ENCODE peak calls at places on chromosomes 6 and 20, in seven cellular contexts. W is breast epithelium, F is transverse colon, U is sigmoid colon, Y is HCT116, P is endothelial cell of umbilical vein, B is spleen. I is an unnamed sample.

GRCh38 chr6:91608428-91608827 is 1021.6 kb upstream of the MAP3K7 start:
- DNase-seq in W (no peak), F (no peak), P (no peak), U (no peak), B (no peak), Y (no peak), I (no peak)

GRCh38 chr20:33568378-33569289 is 78.7 kb downstream of the CBFA2T2 start:
- DNase-seq in U (no peak), F (no peak), Y (no peak), B (no peak), W (no peak), P (no peak), I (no peak)

GRCh38 chr6:169906004-169906740 is 154.8 kb downstream of the ERMARD start:
- DNase-seq in Y (no peak), U (peak), P (peak), W (no peak), F (no peak), B (no peak), I (no peak)

GRCh38 chr20:44355503-44356352 is at the start of gene HNF4A:
- DNase-seq in F (peak), B (no peak), P (no peak), U (no peak), Y (no peak), W (no peak), I (peak)

GRCh38 chr20:9294081-9294480 is 220.3 kb upstream of the LAMP5 start:
- DNase-seq in P (no peak), F (no peak), W (no peak), U (no peak), Y (no peak), B (no peak), I (no peak)

GRCh38 chr6:19180348-19181073 is 656.7 kb upstream of the ID4 start:
- DNase-seq in B (no peak), F (peak), U (peak), Y (no peak), W (no peak), P (no peak), I (peak)

GRCh38 chr6:5078121-5078695 is 6.9 kb upstream of the PPP1R3G start:
- DNase-seq in F (no peak), P (peak), B (no peak), Y (peak), U (no peak), W (no peak), I (no peak)

GRCh38 chr6:72621243-72622093 is at the start of gene KCNQ5:
- DNase-seq in W (no peak), B (peak), P (no peak), F (peak), U (no peak), Y (no peak), I (no peak)

GRCh38 chr6:170040115-170040500 is 250.8 kb downstream of the DLL1 start:
- DNase-seq in F (no peak), W (no peak), P (no peak), U (no peak), Y (no peak), B (peak), I (no peak)

GRCh38 chr20:31670371-31671228 is 32.9 kb downstream of the COX4I2 start:
- DNase-seq in Y (no peak), F (peak), U (peak), W (peak), P (no peak), B (no peak), I (peak)

GRCh38 chr20:44691424-44692423 is 23.4 kb upstream of the CCN5 start:
- DNase-seq in B (no peak), P (no peak), Y (no peak), F (no peak), W (no peak), U (peak), I (no peak)

GRCh38 chr20:59222239-59222981 is 58.8 kb downstream of the ZNF831 start:
- DNase-seq in P (peak), W (peak), U (peak), F (peak), B (peak), Y (peak), I (peak)

GRCh38 chr6:154258064-154258757 is 98.4 kb downstream of the IPCEF1 start:
- DNase-seq in U (no peak), W (no peak), P (no peak), F (no peak), B (no peak), Y (no peak), I (no peak)

GRCh38 chr20:9354579-9354978 is 159.8 kb upstream of the LAMP5 start:
- DNase-seq in P (no peak), U (no peak), Y (no peak), W (no peak), F (no peak), B (no peak), I (no peak)

GRCh38 chr6:35557239-35557638 is 44.5 kb upstream of the TULP1 start:
- DNase-seq in U (no peak), P (no peak), F (peak), W (no peak), B (peak), Y (no peak), I (no peak)

GRCh38 chr20:53599378-53599777 is 5.7 kb upstream of the ZNF217 start:
- DNase-seq in B (no peak), P (no peak), W (no peak), F (no peak), Y (no peak), U (peak), I (peak)

GRCh38 chr6:48766349-48766748 is 655.4 kb upstream of the PTCHD4 start:
- DNase-seq in P (no peak), U (no peak), B (no peak), Y (peak), W (no peak), F (no peak), I (no peak)

GRCh38 chr6:30840084-30840921 is 44.0 kb upstream of the DDR1 start:
- DNase-seq in F (peak), U (no peak), P (no peak), Y (no peak), W (no peak), B (no peak), I (no peak)

GRCh38 chr6:111113731-111114438 is 26.6 kb downstream of the SLC16A10 start:
- DNase-seq in Y (no peak), U (peak), W (no peak), B (no peak), P (no peak), F (no peak), I (peak)
- TF ChIP-seq POLR2A in Y (no peak), U (no peak), W (no peak), B (no peak), P (no peak), F (no peak), I (no peak)

GRCh38 chr6:44250067-44250717 is 3.3 kb downstream of the HSP90AB1 start:
- DNase-seq in U (no peak), P (no peak), Y (no peak), W (no peak), F (no peak), B (no peak), I (no peak)

GRCh38 chr6:44254201-44254956 is 2.9 kb downstream of the SLC35B2 start:
- DNase-seq in B (peak), Y (no peak), U (no peak), F (no peak), W (no peak), P (no peak), I (no peak)

GRCh38 chr6:44250718-44251123 is 3.8 kb downstream of the HSP90AB1 start:
- DNase-seq in U (no peak), W (no peak), Y (no peak), F (no peak), B (no peak), P (no peak), I (no peak)

GRCh38 chr6:44253307-44254101 is 3.8 kb downstream of the SLC35B2 start:
- DNase-seq in U (no peak), B (peak), W (no peak), F (peak), Y (no peak), P (peak), I (peak)

DNA sequence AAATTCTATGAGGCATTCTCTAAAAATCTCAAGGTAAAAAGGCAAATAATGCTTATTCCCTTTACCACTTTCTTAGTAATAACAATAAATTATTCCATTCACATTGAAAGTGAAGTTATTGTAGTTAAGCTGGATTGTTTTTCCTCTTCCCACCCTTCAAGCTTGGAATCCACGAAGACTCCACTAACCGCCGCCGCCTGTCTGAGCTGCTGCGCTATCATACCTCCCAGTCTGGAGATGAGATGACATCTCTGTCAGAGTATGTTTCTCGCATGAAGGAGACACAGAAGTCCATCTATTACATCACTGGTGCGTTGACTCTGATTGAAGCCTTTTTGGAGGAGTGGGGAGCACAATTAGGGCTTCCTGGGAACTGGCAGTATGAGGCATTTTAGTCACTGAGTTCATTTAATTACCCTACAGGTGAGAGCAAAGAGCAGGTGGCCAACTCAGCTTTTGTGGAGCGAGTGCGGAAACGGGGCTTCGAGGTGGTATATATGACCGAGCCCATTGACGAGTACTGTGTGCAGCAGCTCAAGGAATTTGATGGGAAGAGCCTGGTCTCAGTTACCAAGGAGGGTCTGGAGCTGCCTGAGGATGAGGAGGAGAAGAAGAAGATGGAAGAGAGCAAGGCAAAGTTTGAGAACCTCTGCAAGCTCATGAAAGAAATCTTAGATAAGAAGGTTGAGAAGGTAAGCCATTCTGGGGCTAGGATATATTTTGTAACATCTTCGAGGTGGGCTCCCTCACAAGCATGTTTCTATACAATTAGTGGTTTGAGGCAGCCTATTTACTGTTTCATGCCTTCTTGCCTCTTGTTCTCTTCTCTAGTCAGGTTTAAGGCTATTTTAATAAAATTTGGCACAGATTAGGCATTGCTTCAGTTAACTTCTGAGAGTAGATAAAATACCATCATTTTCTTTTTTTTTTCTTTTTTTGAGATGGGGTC is 4.9 kb downstream of the HSP90AB1 start:
- DNase-seq in W (no peak), B (peak), Y (no peak), P (no peak), U (no peak), F (no peak), I (no peak)
- TF ChIP-seq POLR2AphosphoS5 in W (no peak), B (no peak), Y (no peak), P (no peak), U (no peak), F (no peak), I (no peak)

GRCh38 chr20:24704899-24705298 is 235.5 kb downstream of the SYNDIG1 start:
- DNase-seq in Y (no peak), W (no peak), P (no peak), B (no peak), U (no peak), F (no peak), I (no peak)
- TF ChIP-seq POLR2A in Y (no peak), W (no peak), P (no peak), B (no peak), U (no peak), F (no peak), I (no peak)

GRCh38 chr20:10861619-10862018 is 187.8 kb upstream of the JAG1 start:
- DNase-seq in P (peak), F (peak), Y (no peak), B (no peak), W (no peak), U (no peak), I (peak)

GRCh38 chr20:10857362-10858070 is 183.7 kb upstream of the JAG1 start:
- DNase-seq in F (peak), W (no peak), B (no peak), Y (no peak), U (no peak), P (peak), I (no peak)

GRCh38 chr20:10864076-10864672 is 190.4 kb upstream of the JAG1 start:
- DNase-seq in W (no peak), F (peak), P (no peak), B (no peak), Y (peak), U (no peak), I (peak)

GRCh38 chr20:10863337-10864060 is 189.7 kb upstream of the JAG1 start:
- DNase-seq in W (no peak), U (no peak), P (peak), B (no peak), F (no peak), Y (peak), I (no peak)

DNA sequence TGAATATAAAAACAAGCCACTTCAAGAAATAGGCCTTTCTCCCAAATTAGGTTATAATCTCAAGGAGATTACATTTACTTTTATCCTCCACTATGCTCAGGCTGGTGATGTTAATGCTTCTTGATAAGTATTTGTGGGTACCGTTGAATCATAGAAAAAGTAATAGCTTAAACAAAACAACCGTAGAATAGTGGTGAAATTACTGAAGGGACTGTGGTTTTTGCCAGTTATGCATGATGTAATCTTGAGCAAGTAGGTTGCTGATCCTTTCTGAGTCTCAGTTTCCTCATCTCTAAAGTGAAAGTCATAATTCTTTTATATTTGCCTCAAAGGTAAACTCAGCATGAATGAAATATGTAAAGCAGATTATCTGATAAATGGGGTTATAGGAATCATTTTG is 187.3 kb upstream of the JAG1 start:
- DNase-seq in B (no peak), P (no peak), W (no peak), Y (no peak), F (no peak), U (no peak), I (no peak)
- TF ChIP-seq POLR2AphosphoS5 in B (no peak), P (no peak), W (no peak), Y (no peak), F (no peak), U (no peak), I (no peak)